ENCODE peak calls at places on chromosome 11, in eight cellular contexts. One of them, this sample, is unnamed.

GRCh38 chr11:44243086-44243485 is 66.9 kb downstream of the ALX4 start:
- DNase-seq in brain pericyte: no peak
- DNase-seq in stimulated activated CD8-positive, alpha-beta memory T cell treated with anti-CD3 and anti-CD28 coated beads, Interleukin-15, amount 100 ng/mL, for 4 hours: no peak
- DNase-seq in transverse colon: no peak
- DNase-seq in lower lobe of right lung: no peak
- DNase-seq in G401: no peak
- DNase-seq in kidney: no peak
- DNase-seq in activated CD8-positive, alpha-beta memory T cell treated with anti-CD3 and anti-CD28 coated beads for 4 hours: no peak
- DNase-seq in this sample: no peak

GRCh38 chr11:87114093-87114492 is 76.4 kb downstream of the TMEM135 start:
- DNase-seq in brain pericyte: no peak
- DNase-seq in kidney: no peak
- DNase-seq in activated CD8-positive, alpha-beta memory T cell treated with anti-CD3 and anti-CD28 coated beads for 4 hours: no peak
- DNase-seq in G401: no peak
- DNase-seq in stimulated activated CD8-positive, alpha-beta memory T cell treated with anti-CD3 and anti-CD28 coated beads, Interleukin-15, amount 100 ng/mL, for 4 hours: no peak
- DNase-seq in transverse colon: no peak
- DNase-seq in lower lobe of right lung: no peak
- DNase-seq in this sample: no peak

GRCh38 chr11:116284930-116285329 is 487.9 kb downstream of the BUD13 start:
- DNase-seq in lower lobe of right lung: no peak
- DNase-seq in G401: no peak
- DNase-seq in transverse colon: no peak
- DNase-seq in activated CD8-positive, alpha-beta memory T cell treated with anti-CD3 and anti-CD28 coated beads for 4 hours: no peak
- DNase-seq in kidney: no peak
- DNase-seq in brain pericyte: no peak
- DNase-seq in stimulated activated CD8-positive, alpha-beta memory T cell treated with anti-CD3 and anti-CD28 coated beads, Interleukin-15, amount 100 ng/mL, for 4 hours: no peak
- DNase-seq in this sample: no peak

GRCh38 chr11:36508743-36509142 is 1.3 kb downstream of the TRAF6 start:
- DNase-seq in activated CD8-positive, alpha-beta memory T cell treated with anti-CD3 and anti-CD28 coated beads for 4 hours: no peak
- DNase-seq in kidney: no peak
- DNase-seq in stimulated activated CD8-positive, alpha-beta memory T cell treated with anti-CD3 and anti-CD28 coated beads, Interleukin-15, amount 100 ng/mL, for 4 hours: no peak
- DNase-seq in G401: no peak
- DNase-seq in transverse colon: no peak
- DNase-seq in lower lobe of right lung: no peak
- DNase-seq in brain pericyte: no peak
- DNase-seq in this sample: no peak

GRCh38 chr11:17012712-17013547 is 1.3 kb downstream of the PLEKHA7 start:
- DNase-seq in G401: peak
- DNase-seq in transverse colon: peak
- DNase-seq in lower lobe of right lung: peak
- DNase-seq in stimulated activated CD8-positive, alpha-beta memory T cell treated with anti-CD3 and anti-CD28 coated beads, Interleukin-15, amount 100 ng/mL, for 4 hours: no peak
- DNase-seq in brain pericyte: peak
- DNase-seq in kidney: peak
- DNase-seq in activated CD8-positive, alpha-beta memory T cell treated with anti-CD3 and anti-CD28 coated beads for 4 hours: no peak
- DNase-seq in this sample: no peak

GRCh38 chr11:35688023-35688422 is 25.4 kb downstream of the TRIM44 start:
- DNase-seq in G401: no peak
- DNase-seq in activated CD8-positive, alpha-beta memory T cell treated with anti-CD3 and anti-CD28 coated beads for 4 hours: no peak
- DNase-seq in kidney: no peak
- DNase-seq in lower lobe of right lung: no peak
- DNase-seq in transverse colon: no peak
- DNase-seq in stimulated activated CD8-positive, alpha-beta memory T cell treated with anti-CD3 and anti-CD28 coated beads, Interleukin-15, amount 100 ng/mL, for 4 hours: no peak
- DNase-seq in brain pericyte: no peak
- DNase-seq in this sample: no peak

GRCh38 chr11:103927535-103927934 is 108.9 kb upstream of the DDI1 start:
- DNase-seq in brain pericyte: no peak
- DNase-seq in stimulated activated CD8-positive, alpha-beta memory T cell treated with anti-CD3 and anti-CD28 coated beads, Interleukin-15, amount 100 ng/mL, for 4 hours: no peak
- DNase-seq in kidney: no peak
- DNase-seq in G401: no peak
- DNase-seq in lower lobe of right lung: no peak
- DNase-seq in activated CD8-positive, alpha-beta memory T cell treated with anti-CD3 and anti-CD28 coated beads for 4 hours: no peak
- DNase-seq in transverse colon: no peak
- DNase-seq in this sample: no peak

GRCh38 chr11:74570266-74571061 is 21.9 kb upstream of the POLD3 start:
- DNase-seq in transverse colon: peak
- DNase-seq in G401: peak
- DNase-seq in lower lobe of right lung: no peak
- DNase-seq in kidney: no peak
- DNase-seq in brain pericyte: no peak
- DNase-seq in activated CD8-positive, alpha-beta memory T cell treated with anti-CD3 and anti-CD28 coated beads for 4 hours: no peak
- DNase-seq in stimulated activated CD8-positive, alpha-beta memory T cell treated with anti-CD3 and anti-CD28 coated beads, Interleukin-15, amount 100 ng/mL, for 4 hours: no peak
- DNase-seq in this sample: no peak